ENCODE peak calls at places on chromosomes 2 and 18, in four cellular contexts. One of them, this sample, is unnamed.

GRCh38 chr2:169709335-169709734 is 15.1 kb downstream of the PHOSPHO2 start:
- DNase-seq in HepG2: no peak
- DNase-seq in A549: no peak
- DNase-seq in K562: no peak
- DNase-seq in this sample: no peak

GRCh38 chr2:68121873-68122679 is 35.6 kb upstream of the PNO1 start:
- DNase-seq in HepG2: peak; percentile 78
- DNase-seq in K562: peak; percentile 67
- DNase-seq in A549: peak; percentile 89
- DNase-seq in this sample: peak; percentile 88

GRCh38 chr18:6059551-6059950 is 164.2 kb upstream of the TMEM200C start:
- DNase-seq in K562: no peak
- DNase-seq in A549: no peak
- DNase-seq in HepG2: no peak
- DNase-seq in this sample: no peak

GRCh38 chr2:55871637-55872036 is 51.9 kb downstream of the EFEMP1 start:
- DNase-seq in HepG2: no peak
- DNase-seq in A549: no peak
- DNase-seq in K562: no peak
- DNase-seq in this sample: no peak

GRCh38 chr2:174473796-174474195 is 13.0 kb downstream of the GPR155 start:
- DNase-seq in HepG2: no peak
- DNase-seq in A549: no peak
- DNase-seq in K562: no peak
- DNase-seq in this sample: no peak

GRCh38 chr18:47756364-47757016 is 174.0 kb downstream of the SMAD2 start:
- DNase-seq in HepG2: peak; percentile 46
- DNase-seq in K562: peak; percentile 44
- DNase-seq in A549: peak; percentile 64
- DNase-seq in this sample: peak; percentile 33

GRCh38 chr2:230706053-230706498 is 6.6 kb upstream of the CAB39 start:
- DNase-seq in A549: peak; percentile 56
- DNase-seq in HepG2: peak; percentile 89
- DNase-seq in K562: no peak
- DNase-seq in this sample: no peak

GRCh38 chr2:189609423-189609816 is 28.8 kb upstream of the SLC40A1 start:
- DNase-seq in A549: peak; percentile 41
- DNase-seq in HepG2: peak; percentile 59
- DNase-seq in K562: no peak
- DNase-seq in this sample: peak; percentile 59

GRCh38 chr18:13269599-13270011 is 51.0 kb downstream of the LDLRAD4 start:
- DNase-seq in K562: no peak
- DNase-seq in HepG2: no peak
- DNase-seq in A549: no peak
- DNase-seq in this sample: no peak

GRCh38 chr2:12167525-12168317 is 421.3 kb downstream of the LPIN1 start:
- DNase-seq in K562: no peak
- DNase-seq in HepG2: peak; percentile 60
- DNase-seq in A549: no peak
- DNase-seq in this sample: no peak

GRCh38 chr18:42839408-42839807 is 276.1 kb downstream of the RIT2 start:
- DNase-seq in A549: no peak
- DNase-seq in K562: no peak
- DNase-seq in HepG2: no peak
- DNase-seq in this sample: no peak

GRCh38 chr2:219497495-219498279 is 1.0 kb upstream of the GMPPA start:
- DNase-seq in K562: peak; percentile 87
- DNase-seq in HepG2: peak; percentile 38
- DNase-seq in A549: peak; percentile 85
- DNase-seq in this sample: peak; percentile 74

GRCh38 chr2:46893231-46893943 is 22.2 kb downstream of the MCFD2 start:
- DNase-seq in A549: peak; percentile 30
- DNase-seq in K562: peak; percentile 50
- DNase-seq in HepG2: no peak
- DNase-seq in this sample: peak; percentile 63

GRCh38 chr2:99279969-99280695 is 20.9 kb downstream of the LYG1 start:
- DNase-seq in K562: no peak
- DNase-seq in A549: no peak
- DNase-seq in HepG2: peak; percentile 26
- DNase-seq in this sample: no peak

GRCh38 chr2:240627736-240628506 is 2.6 kb downstream of the GPR35 start:
- DNase-seq in A549: no peak
- DNase-seq in HepG2: no peak
- DNase-seq in K562: no peak
- DNase-seq in this sample: no peak

GRCh38 chr2:173119944-173120343 is 44.3 kb downstream of the MAP3K20 start:
- DNase-seq in K562: no peak
- DNase-seq in A549: no peak
- DNase-seq in HepG2: no peak
- DNase-seq in this sample: no peak

GRCh38 chr2:118221952-118222594 is 133.8 kb downstream of the INSIG2 start:
- DNase-seq in K562: peak; percentile 47
- DNase-seq in A549: peak; percentile 63
- DNase-seq in HepG2: peak; percentile 61
- DNase-seq in this sample: peak; percentile 76

GRCh38 chr18:36544036-36544725 is 246.7 kb downstream of the FHOD3 start:
- DNase-seq in A549: no peak
- DNase-seq in K562: no peak
- DNase-seq in HepG2: no peak
- DNase-seq in this sample: no peak

GRCh38 chr2:12399244-12399643 is 317.5 kb upstream of the TRIB2 start:
- DNase-seq in K562: no peak
- DNase-seq in HepG2: no peak
- DNase-seq in A549: no peak
- DNase-seq in this sample: no peak

GRCh38 chr18:23752796-23753195 is 63.5 kb downstream of the LAMA3 start:
- DNase-seq in HepG2: no peak
- DNase-seq in K562: no peak
- DNase-seq in A549: no peak
- DNase-seq in this sample: no peak

GRCh38 chr2:149068996-149069888 is 30.7 kb downstream of the LYPD6B start:
- DNase-seq in K562: no peak
- DNase-seq in HepG2: no peak
- DNase-seq in A549: no peak
- DNase-seq in this sample: peak; percentile 61

GRCh38 chr2:25936889-25937545 is 45.3 kb downstream of the KIF3C start:
- DNase-seq in K562: no peak
- DNase-seq in HepG2: no peak
- DNase-seq in A549: no peak
- DNase-seq in this sample: no peak

GRCh38 chr18:57434177-57434535 is 1.0 kb upstream of the ONECUT2 start:
- DNase-seq in HepG2: no peak
- DNase-seq in A549: peak; percentile 13
- DNase-seq in K562: no peak
- DNase-seq in this sample: no peak

GRCh38 chr18:62523631-62524442 is 1.0 kb downstream of the ZCCHC2 start:
- DNase-seq in A549: peak; percentile 51
- DNase-seq in HepG2: no peak
- DNase-seq in K562: peak; percentile 12
- DNase-seq in this sample: peak; percentile 52

GRCh38 chr2:162385516-162385915 is 41.6 kb downstream of the GCA start:
- DNase-seq in K562: no peak
- DNase-seq in HepG2: no peak
- DNase-seq in A549: no peak
- DNase-seq in this sample: no peak

GRCh38 chr2:214130115-214130514 is 280.7 kb upstream of the VWC2L start:
- DNase-seq in A549: no peak
- DNase-seq in HepG2: no peak
- DNase-seq in K562: no peak
- DNase-seq in this sample: no peak

GRCh38 chr2:214138779-214139178 is 272.1 kb upstream of the VWC2L start:
- DNase-seq in A549: no peak
- DNase-seq in HepG2: no peak
- DNase-seq in K562: no peak
- DNase-seq in this sample: no peak

GRCh38 chr2:214139630-214140284 is 271.1 kb upstream of the VWC2L start:
- DNase-seq in HepG2: no peak
- DNase-seq in K562: no peak
- DNase-seq in A549: no peak
- DNase-seq in this sample: no peak

DNA sequence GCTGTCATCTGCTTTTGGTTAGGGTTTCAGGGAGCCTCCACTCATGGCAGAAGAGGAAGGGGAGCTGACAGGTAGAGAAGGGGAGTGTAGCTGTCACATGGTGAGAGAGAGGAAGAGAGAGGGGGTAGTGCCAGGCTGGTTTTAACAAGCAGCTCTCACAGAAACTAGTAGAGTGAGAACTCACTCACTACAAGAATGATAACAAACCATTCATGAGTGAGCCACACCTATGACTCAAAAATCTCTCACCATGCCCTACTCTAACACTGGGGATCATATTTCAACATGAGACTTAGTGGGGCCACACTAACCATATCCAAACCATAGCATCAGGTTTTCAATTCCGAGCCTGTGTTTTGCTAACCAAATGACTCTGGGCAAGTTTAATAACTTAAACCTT is 274.9 kb upstream of the VWC2L start:
- DNase-seq in K562: no peak
- DNase-seq in HepG2: no peak
- DNase-seq in A549: no peak
- DNase-seq in this sample: peak; percentile 39
- TF ChIP-seq MAZ in K562: no peak
- TF ChIP-seq MAZ in HepG2: no peak
- TF ChIP-seq MAZ in A549: no peak
- TF ChIP-seq MAZ in this sample: no peak

GRCh38 chr2:125638345-125638744 is 1017.6 kb upstream of the GYPC start:
- DNase-seq in A549: no peak
- DNase-seq in K562: no peak
- DNase-seq in HepG2: no peak
- DNase-seq in this sample: no peak

GRCh38 chr2:125644257-125644656 is 1011.7 kb upstream of the GYPC start:
- DNase-seq in A549: no peak
- DNase-seq in K562: no peak
- DNase-seq in HepG2: no peak
- DNase-seq in this sample: no peak

GRCh38 chr2:125643128-125643527 is 1012.8 kb upstream of the GYPC start:
- DNase-seq in K562: no peak
- DNase-seq in HepG2: no peak
- DNase-seq in A549: no peak
- DNase-seq in this sample: no peak

GRCh38 chr2:125643585-125643984 is 1012.4 kb upstream of the GYPC start:
- DNase-seq in K562: no peak
- DNase-seq in A549: no peak
- DNase-seq in HepG2: no peak
- DNase-seq in this sample: no peak

DNA sequence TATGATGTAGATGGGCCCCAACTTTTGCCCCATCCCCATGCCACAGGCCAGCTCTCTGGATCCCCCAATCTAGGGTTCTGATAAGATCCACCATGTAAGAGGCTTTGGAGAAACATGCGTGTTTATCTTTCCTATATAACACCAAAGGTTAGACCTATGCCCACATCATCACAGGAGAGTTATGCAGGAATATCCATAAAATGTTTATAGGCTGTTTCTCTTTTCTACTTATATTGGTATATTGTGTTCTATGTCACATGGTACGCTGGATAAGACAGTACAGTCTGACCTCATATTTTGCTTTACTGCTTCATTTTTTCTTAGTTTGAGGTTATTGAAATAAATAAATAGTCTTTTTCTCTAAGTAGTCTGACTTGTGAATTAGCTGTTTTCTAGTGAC is 1013.9 kb upstream of the GYPC start:
- DNase-seq in HepG2: no peak
- DNase-seq in K562: no peak
- DNase-seq in A549: no peak
- DNase-seq in this sample: no peak
- TF ChIP-seq MAZ in HepG2: no peak
- TF ChIP-seq MAZ in K562: no peak
- TF ChIP-seq MAZ in A549: no peak
- TF ChIP-seq MAZ in this sample: no peak

GRCh38 chr2:65746919-65747678 is 314.7 kb upstream of the SPRED2 start:
- DNase-seq in A549: no peak
- DNase-seq in K562: no peak
- DNase-seq in HepG2: no peak
- DNase-seq in this sample: no peak

GRCh38 chr2:65754219-65754618 is 321.8 kb upstream of the SPRED2 start:
- DNase-seq in A549: no peak
- DNase-seq in HepG2: no peak
- DNase-seq in K562: no peak
- DNase-seq in this sample: no peak

GRCh38 chr2:65749549-65749948 is 317.1 kb upstream of the SPRED2 start:
- DNase-seq in A549: no peak
- DNase-seq in HepG2: no peak
- DNase-seq in K562: no peak
- DNase-seq in this sample: peak; percentile 59

DNA sequence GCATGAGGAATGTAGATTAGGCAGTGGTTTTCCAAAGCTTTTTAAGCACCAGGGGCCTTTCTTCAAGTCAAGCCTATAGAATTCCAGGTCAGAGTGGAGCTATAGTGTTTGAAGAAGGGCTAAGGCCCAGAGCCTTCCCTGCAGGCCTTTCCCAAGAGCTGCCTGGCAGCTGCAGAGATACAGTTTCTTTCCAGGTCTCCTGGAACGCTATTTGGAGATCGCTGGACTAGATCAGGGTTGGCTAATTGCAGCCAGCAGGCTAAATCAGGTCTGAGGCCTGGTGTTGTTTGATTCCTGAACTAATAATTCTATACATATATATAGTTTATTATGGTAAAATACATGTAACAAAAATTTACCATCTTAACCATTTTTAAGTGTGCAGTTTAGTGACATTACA is 319.0 kb upstream of the SPRED2 start:
- DNase-seq in A549: no peak
- DNase-seq in K562: no peak
- DNase-seq in HepG2: no peak
- DNase-seq in this sample: no peak
- TF ChIP-seq MAZ in A549: no peak
- TF ChIP-seq MAZ in K562: no peak
- TF ChIP-seq MAZ in HepG2: no peak
- TF ChIP-seq MAZ in this sample: no peak

DNA sequence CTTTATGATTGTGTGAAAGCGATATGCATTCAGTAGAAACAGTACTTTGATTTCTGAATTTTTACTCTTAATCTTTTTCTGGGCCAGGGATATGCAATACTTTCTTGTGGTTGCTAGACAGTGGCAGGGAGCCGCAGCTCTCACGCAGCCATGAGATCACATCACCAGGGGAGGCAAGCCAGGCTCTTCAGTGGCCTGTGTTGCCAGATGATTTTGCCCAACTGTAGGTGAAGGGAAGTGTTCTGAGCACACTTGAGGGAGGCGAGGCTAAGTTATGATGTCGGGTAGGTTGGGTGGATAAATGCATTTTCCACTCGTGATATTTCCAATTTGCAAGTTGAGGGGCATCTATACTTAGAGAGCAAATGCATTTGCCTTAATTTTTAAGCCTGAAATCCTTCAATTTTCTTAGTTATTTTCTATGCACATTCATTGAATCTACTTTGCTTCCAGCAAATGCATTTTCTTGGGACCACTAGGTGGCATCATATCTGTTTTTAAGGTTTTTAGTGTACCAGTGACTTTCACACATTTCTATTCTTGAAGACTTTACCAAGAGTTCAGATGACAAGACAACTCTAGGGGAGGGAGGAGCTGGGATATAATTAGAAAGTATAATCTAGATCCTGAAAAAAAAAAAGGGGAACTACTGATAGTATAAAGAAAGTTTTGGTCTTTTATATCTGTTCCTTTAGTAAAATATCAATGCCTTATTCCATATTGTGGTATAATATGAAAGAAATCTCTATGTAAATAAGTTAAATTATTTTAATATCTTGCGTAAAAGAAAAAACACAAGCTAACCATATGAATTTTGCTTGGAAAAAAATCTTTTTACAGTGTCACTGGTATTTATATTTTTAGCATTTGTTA is 643.3 kb downstream of the SOCS6 start:
- DNase-seq in HepG2: peak; percentile 3
- DNase-seq in K562: no peak
- DNase-seq in A549: peak; percentile 32
- DNase-seq in this sample: peak; percentile 17
- TF ChIP-seq MAZ in HepG2: no peak
- TF ChIP-seq MAZ in K562: no peak
- TF ChIP-seq MAZ in A549: no peak
- TF ChIP-seq MAZ in this sample: no peak